ENCODE peak calls at places on chromosome 12, in seven cellular contexts. K is AG04450, T is activated B cell treated with CpG ODN at 0.5 μM for 24 hours, Z is astrocyte of the cerebellum, S is stomach, R is WTC11, B is lung. A is an unnamed sample.

GRCh38 chr12:109273354-109273753 is 35.7 kb downstream of the FOXN4 start:
- DNase-seq in K (no peak), T (no peak), Z (no peak), S (no peak), R (peak), B (no peak), A (no peak)

GRCh38 chr12:116528067-116528466 is 31.1 kb upstream of the MAP1LC3B2 start:
- DNase-seq in K (no peak), T (no peak), Z (peak), S (no peak), R (no peak), B (no peak), A (no peak)

GRCh38 chr12:121404734-121405133 is 4.8 kb downstream of the RNF34 start:
- DNase-seq in K (no peak), T (no peak), Z (no peak), S (peak), R (no peak), B (no peak), A (no peak)

GRCh38 chr12:19804737-19805136 is 365.4 kb downstream of the AEBP2 start:
- DNase-seq in K (no peak), T (no peak), Z (no peak), S (no peak), R (no peak), B (no peak), A (no peak)

GRCh38 chr12:64007853-64008252 is 163.4 kb downstream of the SRGAP1 start:
- DNase-seq in K (no peak), T (no peak), Z (no peak), S (no peak), R (no peak), B (no peak), A (no peak)

GRCh38 chr12:104566244-104566993 is 109.7 kb downstream of the CHST11 start:
- DNase-seq in K (no peak), T (no peak), Z (no peak), S (no peak), R (no peak), B (no peak), A (no peak)

GRCh38 chr12:94603434-94604068 is 46.8 kb downstream of the TMCC3 start:
- DNase-seq in K (no peak), T (peak), Z (no peak), S (peak), R (peak), B (no peak), A (no peak)

GRCh38 chr12:11863988-11864387 is 206.8 kb upstream of the BCL2L14 start:
- DNase-seq in K (no peak), T (no peak), Z (no peak), S (no peak), R (no peak), B (no peak), A (no peak)

GRCh38 chr12:107468976-107469375 is 216.6 kb upstream of the PWP1 start:
- DNase-seq in K (no peak), T (no peak), Z (no peak), S (no peak), R (no peak), B (no peak), A (no peak)

GRCh38 chr12:112900298-112901145 is 6.2 kb upstream of the OAS1 start:
- DNase-seq in K (no peak), T (no peak), Z (no peak), S (peak), R (peak), B (no peak), A (peak)

GRCh38 chr12:123250471-123251383 is 17.5 kb downstream of the MTRFR start:
- DNase-seq in K (no peak), T (no peak), Z (no peak), S (peak), R (peak), B (peak), A (no peak)

GRCh38 chr12:45415393-45415817 is 199.5 kb downstream of the ANO6 start:
- DNase-seq in K (peak), T (peak), Z (peak), S (no peak), R (no peak), B (no peak), A (peak)

GRCh38 chr12:92561543-92561899 is 141.3 kb upstream of the PLEKHG7 start:
- DNase-seq in K (peak), T (no peak), Z (peak), S (peak), R (no peak), B (peak), A (peak)

GRCh38 chr12:71840226-71840847 is 778 bp downstream of the TBC1D15 start:
- DNase-seq in K (peak), T (no peak), Z (peak), S (no peak), R (no peak), B (no peak), A (no peak)

GRCh38 chr12:58918475-58918874 is 1.8 kb downstream of the LRIG3 start:
- DNase-seq in K (no peak), T (no peak), Z (no peak), S (no peak), R (no peak), B (no peak), A (no peak)

GRCh38 chr12:12511021-12511783 is 51.5 kb downstream of the DUSP16 start:
- DNase-seq in K (no peak), T (no peak), Z (no peak), S (no peak), R (no peak), B (no peak), A (no peak)

GRCh38 chr12:1534708-1535107 is 59.7 kb downstream of the FBXL14 start:
- DNase-seq in K (no peak), T (no peak), Z (no peak), S (no peak), R (no peak), B (no peak), A (no peak)

GRCh38 chr12:122889658-122890561 is 6.0 kb downstream of the VPS37B start:
- DNase-seq in K (no peak), T (no peak), Z (no peak), S (no peak), R (no peak), B (no peak), A (no peak)

GRCh38 chr12:85260904-85261303 is 19.1 kb upstream of the ALX1 start:
- DNase-seq in K (no peak), T (no peak), Z (no peak), S (no peak), R (no peak), B (no peak), A (no peak)

GRCh38 chr12:69570000-69570516 is 15.2 kb upstream of the CCT2 start:
- DNase-seq in K (no peak), T (no peak), Z (peak), S (no peak), R (no peak), B (no peak), A (no peak)

GRCh38 chr12:55072093-55072492 is 52.3 kb downstream of the NEUROD4 start:
- DNase-seq in K (no peak), T (peak), Z (no peak), S (peak), R (peak), B (peak), A (no peak)

GRCh38 chr12:22409071-22409951 is 74.8 kb upstream of the ST8SIA1 start:
- DNase-seq in K (no peak), T (no peak), Z (peak), S (no peak), R (no peak), B (no peak), A (no peak)

GRCh38 chr12:11710431-11710830 is 61.0 kb downstream of the ETV6 start:
- DNase-seq in K (no peak), T (no peak), Z (no peak), S (no peak), R (no peak), B (no peak), A (no peak)

GRCh38 chr12:6241495-6241894 is 41.3 kb downstream of the CD9 start:
- DNase-seq in K (no peak), T (no peak), Z (no peak), S (peak), R (no peak), B (peak), A (no peak)

GRCh38 chr12:7602287-7602686 is 63.4 kb downstream of the APOBEC1 start:
- DNase-seq in K (no peak), T (no peak), Z (no peak), S (no peak), R (no peak), B (no peak), A (no peak)

GRCh38 chr12:6310771-6311610 is 509 bp downstream of the PLEKHG6 start:
- DNase-seq in K (no peak), T (no peak), Z (no peak), S (peak), R (peak), B (no peak), A (no peak)

GRCh38 chr12:12744556-12745305 is 27.6 kb downstream of the CDKN1B start:
- DNase-seq in K (no peak), T (no peak), Z (no peak), S (no peak), R (no peak), B (no peak), A (no peak)

GRCh38 chr12:111335811-111336210 is 33.1 kb downstream of the PHETA1 start:
- DNase-seq in K (no peak), T (no peak), Z (no peak), S (no peak), R (no peak), B (no peak), A (no peak)

GRCh38 chr12:111334393-111334915 is 34.4 kb downstream of the PHETA1 start:
- DNase-seq in K (no peak), T (no peak), Z (no peak), S (no peak), R (no peak), B (no peak), A (no peak)

GRCh38 chr12:111327474-111327873 is 41.4 kb downstream of the PHETA1 start:
- DNase-seq in K (no peak), T (no peak), Z (no peak), S (no peak), R (no peak), B (no peak), A (no peak)

GRCh38 chr12:111328138-111328537 is 40.8 kb downstream of the PHETA1 start:
- DNase-seq in K (no peak), T (no peak), Z (no peak), S (no peak), R (no peak), B (no peak), A (no peak)

DNA sequence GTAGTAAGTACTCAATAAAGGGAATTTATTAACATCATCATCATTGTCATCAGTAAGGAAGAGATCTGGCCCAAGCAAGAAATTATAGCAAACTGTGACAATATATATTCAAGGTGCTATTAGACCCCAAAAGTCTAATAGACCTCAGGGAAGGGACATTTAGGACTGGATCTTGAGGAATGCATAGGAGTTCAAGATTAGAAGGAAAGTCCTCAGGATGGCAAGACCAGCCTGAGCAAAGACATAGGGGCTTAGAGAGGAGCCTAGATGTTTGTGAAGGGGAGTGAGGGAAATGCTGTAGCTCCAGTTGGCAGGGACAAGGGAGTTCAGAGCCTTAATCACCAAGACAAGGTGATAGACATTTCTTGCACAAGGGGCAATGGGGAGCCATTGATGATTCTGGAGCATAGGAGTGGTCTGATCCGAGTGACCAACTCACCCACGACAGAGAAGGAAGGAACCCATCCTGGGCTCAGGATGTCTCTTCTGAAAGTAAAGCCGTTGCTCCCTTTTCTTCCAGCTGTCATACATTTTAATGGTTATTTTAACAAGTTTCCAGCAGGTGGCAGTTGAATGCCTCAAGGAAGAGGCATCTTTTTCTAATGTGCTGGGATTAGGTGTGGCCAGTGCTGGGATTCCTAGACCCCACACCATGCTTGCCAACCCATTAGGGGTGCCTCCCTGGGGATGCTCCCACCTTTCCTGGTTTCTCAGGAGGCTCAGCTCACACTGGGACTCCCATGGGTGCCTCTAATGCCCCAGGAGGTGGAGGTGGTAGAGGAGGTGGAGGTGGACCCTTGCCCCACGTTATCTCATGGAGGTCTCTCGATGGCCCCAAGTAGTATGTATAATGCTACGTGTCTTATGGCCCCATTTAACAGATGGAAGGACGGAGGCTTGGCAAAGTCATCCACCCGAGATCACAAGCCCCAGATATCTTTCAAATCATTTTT is 37.8 kb downstream of the PHETA1 start:
- DNase-seq in K (peak), T (no peak), Z (peak), S (no peak), R (no peak), B (no peak), A (no peak)
- TF ChIP-seq CTCF in K (peak), T (no peak), Z (peak), S (no peak), R (no peak), B (no peak), A (peak)

GRCh38 chr12:132342322-132342721 is 12.9 kb upstream of the GALNT9 start:
- DNase-seq in K (no peak), T (no peak), Z (no peak), S (no peak), R (peak), B (no peak), A (no peak)
- TF ChIP-seq CTCF in K (no peak), T (no peak), Z (no peak), S (no peak), R (peak), B (no peak), A (no peak)

GRCh38 chr12:102096855-102097254 is 23.1 kb downstream of the NUP37 start:
- DNase-seq in K (no peak), T (no peak), Z (no peak), S (no peak), R (no peak), B (no peak), A (no peak)

GRCh38 chr12:102093319-102093718 is 26.6 kb downstream of the NUP37 start:
- DNase-seq in K (no peak), T (no peak), Z (no peak), S (no peak), R (no peak), B (no peak), A (no peak)

GRCh38 chr12:102095677-102096263 is 24.1 kb downstream of the NUP37 start:
- DNase-seq in K (no peak), T (no peak), Z (peak), S (no peak), R (no peak), B (no peak), A (no peak)
- TF ChIP-seq CTCF in K (peak), T (no peak), Z (peak), S (no peak), R (no peak), B (no peak), A (peak)

DNA sequence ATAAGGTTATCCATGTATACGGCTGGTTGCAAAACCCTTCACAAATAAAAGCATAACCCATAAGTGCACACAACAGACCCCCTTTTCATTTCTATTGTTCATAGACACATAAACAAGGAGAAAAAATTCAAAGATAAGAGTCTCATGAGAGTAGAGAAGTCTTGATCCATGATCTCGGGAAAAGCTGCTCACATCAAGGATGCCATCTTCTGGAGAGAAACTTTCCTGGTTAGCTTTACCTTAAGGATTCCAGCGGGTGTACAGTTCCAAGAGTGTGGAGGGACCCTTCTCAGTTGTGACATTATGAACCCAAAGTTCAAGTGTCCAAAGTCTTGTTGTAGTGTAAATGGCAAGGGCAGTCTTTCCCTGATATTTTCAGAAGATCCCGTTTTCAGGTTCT is 144.5 kb downstream of the LLPH start:
- DNase-seq in K (no peak), T (no peak), Z (no peak), S (no peak), R (no peak), B (no peak), A (no peak)
- TF ChIP-seq CTCF in K (no peak), T (no peak), Z (peak), S (no peak), R (no peak), B (no peak), A (no peak)

DNA sequence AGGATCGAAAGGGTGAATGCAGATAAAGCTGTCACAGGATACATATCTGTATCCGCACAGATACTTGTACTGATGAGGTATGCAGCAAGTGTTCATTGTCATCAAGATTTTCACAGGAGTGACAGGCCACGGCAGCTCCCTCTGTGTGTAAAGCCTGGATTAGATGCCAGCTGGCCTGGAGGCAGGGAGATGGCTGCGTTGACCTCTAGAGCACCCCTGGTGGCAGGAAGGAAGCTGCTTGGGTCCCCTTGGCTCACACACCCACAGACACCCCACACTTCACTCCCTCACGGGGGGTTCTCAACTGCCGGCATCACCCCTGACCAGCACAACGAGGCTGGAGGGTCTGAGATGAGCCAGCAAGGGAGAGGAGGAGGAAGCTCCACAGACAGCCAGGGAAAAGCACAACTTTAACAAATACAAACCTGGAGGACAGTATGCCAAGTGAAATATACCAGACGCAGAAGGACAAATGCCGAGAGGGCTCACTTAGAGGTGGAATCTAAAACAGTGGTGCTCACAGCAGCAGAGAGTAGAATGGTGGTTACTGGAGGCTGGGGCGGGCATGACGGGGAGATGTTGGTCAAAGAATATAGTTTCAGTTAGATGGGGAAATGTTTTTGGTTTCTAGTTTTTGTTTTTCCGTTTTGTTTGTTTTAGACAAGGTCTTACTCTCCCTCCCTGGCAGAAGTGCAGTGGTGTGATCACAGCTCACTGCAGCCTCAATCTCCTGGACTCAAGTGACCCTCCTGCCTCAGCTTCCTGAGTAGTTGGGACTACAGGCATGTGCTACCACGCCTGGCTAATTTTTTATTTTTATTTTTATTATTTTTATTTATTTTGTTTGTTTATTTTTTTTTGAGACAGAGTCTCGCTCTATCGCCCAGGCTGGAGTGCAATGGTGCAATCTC is 45.7 kb downstream of the TEAD4 start:
- DNase-seq in K (no peak), T (no peak), Z (no peak), S (no peak), R (no peak), B (no peak), A (no peak)
- TF ChIP-seq CTCF in K (peak), T (no peak), Z (peak), S (no peak), R (no peak), B (no peak), A (no peak)

DNA sequence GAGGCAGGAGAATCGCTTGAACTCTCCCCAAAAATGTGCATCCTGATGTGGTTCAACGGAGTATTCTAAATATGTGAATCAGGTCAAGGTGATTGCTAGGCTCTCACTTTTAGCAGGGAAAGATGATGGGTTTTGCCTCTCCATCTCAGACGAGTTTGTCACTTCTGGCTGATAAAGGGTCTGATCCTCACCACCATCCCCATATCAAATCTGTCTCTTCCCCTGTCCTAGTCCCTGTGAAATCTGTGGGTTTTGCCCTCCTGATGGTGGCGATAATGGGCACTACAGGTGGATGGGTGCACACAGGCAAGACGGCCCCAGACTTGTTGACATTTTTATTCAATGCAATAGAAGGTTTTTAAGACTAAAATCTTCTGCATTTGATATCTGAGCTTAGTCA is 384.6 kb downstream of the GLT1D1 start:
- DNase-seq in K (no peak), T (no peak), Z (no peak), S (no peak), R (no peak), B (no peak), A (no peak)
- TF ChIP-seq CTCF in K (no peak), T (no peak), Z (no peak), S (no peak), R (no peak), B (no peak), A (no peak)

DNA sequence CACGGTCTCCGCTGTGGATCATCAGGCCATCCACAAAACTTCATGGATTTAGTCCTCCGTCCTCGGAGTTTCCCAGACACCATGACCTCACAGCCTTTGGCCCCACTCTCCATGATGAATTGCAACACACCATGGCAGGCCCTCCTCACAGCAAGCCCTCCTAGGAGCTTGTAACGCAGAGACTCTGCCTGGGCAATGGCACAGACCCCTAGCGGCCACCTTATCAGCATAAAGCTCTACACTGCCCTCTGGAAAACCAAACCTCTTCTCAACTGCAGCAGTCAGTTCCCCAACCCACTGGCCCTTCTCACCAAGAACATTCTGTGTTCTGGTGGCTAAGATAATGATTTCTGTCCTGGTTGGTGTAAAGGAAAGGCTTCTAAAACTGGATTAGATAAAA is 238.4 kb upstream of the USP15 start:
- DNase-seq in K (no peak), T (no peak), Z (no peak), S (no peak), R (no peak), B (no peak), A (no peak)
- TF ChIP-seq CTCF in K (no peak), T (no peak), Z (no peak), S (no peak), R (no peak), B (no peak), A (no peak)

DNA sequence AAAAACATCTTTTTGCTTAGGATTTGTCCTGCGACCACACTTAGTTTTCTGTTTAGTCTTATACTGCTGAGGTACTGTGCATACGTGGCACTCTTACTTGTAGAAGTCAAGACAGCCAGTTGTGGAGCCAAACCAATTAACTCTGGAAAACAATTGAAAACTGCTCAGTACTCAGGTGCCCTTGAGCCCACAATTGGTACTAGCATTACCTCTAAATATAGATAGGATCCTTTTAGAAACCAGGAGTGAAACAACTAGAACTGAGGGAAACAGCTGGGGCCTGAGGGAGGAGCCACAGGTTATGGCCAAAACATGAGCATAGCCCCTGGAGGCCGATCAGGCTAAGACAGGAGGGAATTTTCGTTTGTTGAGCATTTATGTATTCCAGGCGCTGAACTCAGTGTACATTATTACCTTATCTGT is 2.5 kb downstream of the SPATS2 start:
- DNase-seq in K (no peak), T (no peak), Z (no peak), S (peak), R (peak), B (no peak), A (no peak)
- TF ChIP-seq CTCF in K (peak), T (no peak), Z (peak), S (no peak), R (no peak), B (no peak), A (peak)

A was measured in tibial artery.